ENCODE peak calls at places on chromosomes 5 and 9, in seven cellular contexts. B is NCI-H2029 treated with DMSO at 0.1 percent for 48 hours; Y is posterior cingulate gyrus; C is left colon; L is stimulated activated CD8-positive, alpha-beta memory T cell treated with anti-CD3 and anti-CD28 coated beads, Interleukin-7, amount 100 ng/mL, for 24 hours; P is stimulated activated CD4-positive, alpha-beta T cell treated with anti-CD3 and anti-CD28 coated beads, Interleukin-1b, Interleukin-23, amount 100 ng/mL, for 48 hours; Z is ecto neural progenitor cell. J is an unnamed sample.

GRCh38 chr9:125655691-125656410 is 51.2 kb downstream of the MAPKAP1 start:
- DNase-seq in P (no peak), Z (no peak), C (no peak), B (no peak), Y (no peak), L (no peak), J (no peak)

GRCh38 chr9:126702501-126703329 is 89.0 kb downstream of the LMX1B start:
- DNase-seq in C (peak), Y (no peak), L (no peak), P (peak), B (no peak), Z (peak), J (peak)

GRCh38 chr5:84474126-84474525 is 89.4 kb upstream of the EDIL3 start:
- DNase-seq in Z (no peak), P (no peak), C (no peak), Y (no peak), B (no peak), L (no peak), J (no peak)

GRCh38 chr9:15735083-15735974 is 182.5 kb downstream of the CCDC171 start:
- DNase-seq in Z (no peak), C (no peak), P (no peak), B (no peak), Y (no peak), L (no peak), J (no peak)

GRCh38 chr9:88954073-88954472 is 37.2 kb upstream of the S1PR3 start:
- DNase-seq in C (no peak), P (no peak), B (no peak), Z (no peak), L (no peak), Y (no peak), J (no peak)

GRCh38 chr5:42970636-42971559 is 69.2 kb downstream of the ANXA2R start:
- DNase-seq in P (peak), Y (no peak), L (no peak), C (no peak), Z (no peak), B (no peak), J (no peak)

GRCh38 chr9:124342946-124343485 is 72.2 kb downstream of the PSMB7 start:
- DNase-seq in B (no peak), C (peak), Z (peak), P (no peak), Y (peak), L (no peak), J (peak)

GRCh38 chr9:116632990-116633441 is 54.1 kb upstream of the TRIM32 start:
- DNase-seq in L (no peak), Y (no peak), P (no peak), Z (no peak), B (no peak), C (no peak), J (no peak)

GRCh38 chr9:36530224-36530623 is 42.5 kb upstream of the MELK start:
- DNase-seq in Z (no peak), C (no peak), P (no peak), B (no peak), L (no peak), Y (no peak), J (no peak)